ENCODE peak calls at places on chromosomes 2 and 18, in ten cellular contexts. D is foreskin fibroblast; J is stimulated activated CD8-positive, alpha-beta memory T cell treated with anti-CD3 and anti-CD28 coated beads, Interleukin-4, amount 100 ng/mL, for 24 hours; Y is left ventricle myocardium inferior; I is fibroblast of villous mesenchyme; R is fibroblast of the aortic adventitia; Q is activated naive CD8-positive, alpha-beta T cell treated with anti-CD3 and anti-CD28 coated beads, Interleukin-2, amount 10 ng/mL, durations not matched to agents 7 days and 5 days; O is GM03348; B is lower leg skin; L is A549. Z is an unnamed sample.
A peak's percentile ranks its signal among the peaks of the same experiment; 100 is the strongest.

GRCh38 chr2:68806511-68807109 is 64.6 kb downstream of the BMP10 start:
- DNase-seq in D (peak; percentile 51), J (no peak), Y (no peak), I (peak; percentile 73), R (peak; percentile 34), Q (no peak), O (no peak), B (no peak), L (no peak), Z (no peak)

GRCh38 chr2:224345492-224345891 is 56.4 kb downstream of the FAM124B start:
- DNase-seq in D (no peak), J (no peak), Y (no peak), I (no peak), R (no peak), Q (no peak), O (no peak), B (no peak), L (no peak), Z (no peak)

GRCh38 chr18:72768681-72769229 is 99.0 kb downstream of the NETO1 start:
- DNase-seq in D (no peak), J (no peak), Y (no peak), I (no peak), R (no peak), Q (no peak), O (no peak), B (no peak), L (no peak), Z (no peak)

GRCh38 chr2:30422437-30422805 is 24.6 kb upstream of the LCLAT1 start:
- DNase-seq in D (peak; percentile 77), J (peak; percentile 73), Y (peak; percentile 29), I (no peak), R (no peak), Q (peak; percentile 52), O (peak; percentile 67), B (peak; percentile 87), L (no peak), Z (peak; percentile 70)

GRCh38 chr2:45269149-45269793 is 260.0 kb upstream of the SIX2 start:
- DNase-seq in D (peak; percentile 63), J (no peak), Y (no peak), I (peak; percentile 17), R (peak; percentile 27), Q (no peak), O (no peak), B (peak; percentile 63), L (no peak), Z (no peak)

GRCh38 chr2:75707901-75708300 is 2.8 kb downstream of the GCFC2 start:
- DNase-seq in D (peak; percentile 7), J (no peak), Y (no peak), I (peak; percentile 8), R (peak; percentile 27), Q (no peak), O (peak; percentile 19), B (no peak), L (no peak), Z (no peak)

GRCh38 chr2:172000696-172001361 is 1.1 kb downstream of the METAP1D start:
- DNase-seq in D (no peak), J (no peak), Y (no peak), I (no peak), R (no peak), Q (no peak), O (no peak), B (no peak), L (no peak), Z (no peak)

GRCh38 chr2:112784199-112785189 is at the start of gene IL1A:
- DNase-seq in D (peak; percentile 61), J (no peak), Y (no peak), I (peak; percentile 51), R (peak; percentile 86), Q (no peak), O (peak; percentile 67), B (no peak), L (peak; percentile 51), Z (no peak)

GRCh38 chr2:97735161-97735561 is 21.8 kb downstream of the ZAP70 start:
- DNase-seq in D (no peak), J (no peak), Y (peak; percentile 7), I (no peak), R (no peak), Q (no peak), O (no peak), B (peak; percentile 84), L (no peak), Z (no peak)

GRCh38 chr18:69787825-69788547 is 159.7 kb downstream of the CD226 start:
- DNase-seq in D (peak; percentile 65), J (no peak), Y (no peak), I (peak; percentile 56), R (peak; percentile 56), Q (no peak), O (peak; percentile 28), B (no peak), L (no peak), Z (no peak)

GRCh38 chr2:98552499-98553179 is 55.7 kb downstream of the COA5 start:
- DNase-seq in D (peak; percentile 80), J (no peak), Y (no peak), I (peak; percentile 8), R (no peak), Q (no peak), O (peak; percentile 28), B (no peak), L (no peak), Z (no peak)

GRCh38 chr18:3093624-3094354 is 80.8 kb upstream of the LPIN2 start:
- DNase-seq in D (peak; percentile 21), J (no peak), Y (no peak), I (no peak), R (peak; percentile 4), Q (no peak), O (no peak), B (no peak), L (no peak), Z (no peak)

GRCh38 chr2:130754811-130755210 is 529 bp upstream of the AMER3 start:
- DNase-seq in D (no peak), J (no peak), Y (no peak), I (no peak), R (no peak), Q (no peak), O (no peak), B (no peak), L (no peak), Z (no peak)

GRCh38 chr2:39228413-39229209 is 15.2 kb downstream of the CDKL4 start:
- DNase-seq in D (no peak), J (no peak), Y (no peak), I (no peak), R (no peak), Q (peak; percentile 65), O (no peak), B (no peak), L (no peak), Z (no peak)

GRCh38 chr18:74234326-74235171 is 57.2 kb downstream of the CYB5A start:
- DNase-seq in D (peak; percentile 77), J (no peak), Y (no peak), I (peak; percentile 100), R (peak; percentile 97), Q (no peak), O (no peak), B (peak; percentile 82), L (peak; percentile 32), Z (no peak)

GRCh38 chr2:15794608-15795134 is 145.7 kb upstream of the MYCN start:
- DNase-seq in D (no peak), J (no peak), Y (no peak), I (no peak), R (no peak), Q (no peak), O (no peak), B (no peak), L (no peak), Z (no peak)

GRCh38 chr2:174666786-174667369 is 69.3 kb upstream of the WIPF1 start:
- DNase-seq in D (peak; percentile 45), J (no peak), Y (no peak), I (no peak), R (peak; percentile 33), Q (no peak), O (peak; percentile 29), B (no peak), L (no peak), Z (no peak)

GRCh38 chr2:217756375-217757107 is 246.3 kb downstream of the TNS1 start:
- DNase-seq in D (peak; percentile 72), J (peak; percentile 72), Y (peak; percentile 63), I (peak; percentile 47), R (peak; percentile 49), Q (peak; percentile 89), O (peak; percentile 92), B (peak; percentile 92), L (peak; percentile 60), Z (peak; percentile 93)

GRCh38 chr2:55061534-55062344 is 11.5 kb upstream of the RTN4 start:
- DNase-seq in D (no peak), J (no peak), Y (no peak), I (no peak), R (no peak), Q (no peak), O (no peak), B (no peak), L (no peak), Z (no peak)

GRCh38 chr2:236892721-236893120 is 193.0 kb upstream of the COPS8 start:
- DNase-seq in D (no peak), J (no peak), Y (no peak), I (no peak), R (no peak), Q (no peak), O (no peak), B (no peak), L (no peak), Z (no peak)

GRCh38 chr2:120653026-120653425 is 82.6 kb upstream of the GLI2 start:
- DNase-seq in D (peak; percentile 24), J (no peak), Y (no peak), I (no peak), R (no peak), Q (no peak), O (peak; percentile 53), B (no peak), L (no peak), Z (no peak)

GRCh38 chr18:76459687-76460350 is 35.2 kb downstream of the ZNF516 start:
- DNase-seq in D (peak; percentile 99), J (no peak), Y (no peak), I (peak; percentile 93), R (peak; percentile 100), Q (no peak), O (peak; percentile 92), B (peak; percentile 80), L (peak; percentile 69), Z (no peak)

GRCh38 chr2:24948506-24948905 is 23.2 kb downstream of the DNAJC27 start:
- DNase-seq in D (no peak), J (no peak), Y (no peak), I (no peak), R (no peak), Q (no peak), O (no peak), B (no peak), L (no peak), Z (no peak)

GRCh38 chr2:178044836-178045235 is 27.7 kb downstream of the PDE11A start:
- DNase-seq in D (no peak), J (no peak), Y (no peak), I (no peak), R (no peak), Q (no peak), O (no peak), B (no peak), L (no peak), Z (no peak)

GRCh38 chr2:20205915-20206524 is 18.9 kb downstream of the SDC1 start:
- DNase-seq in D (no peak), J (no peak), Y (no peak), I (no peak), R (no peak), Q (no peak), O (no peak), B (no peak), L (no peak), Z (no peak)

GRCh38 chr18:77056399-77057015 is 76.1 kb downstream of the MBP start:
- DNase-seq in D (peak; percentile 41), J (no peak), Y (no peak), I (no peak), R (peak; percentile 77), Q (no peak), O (no peak), B (peak; percentile 83), L (no peak), Z (no peak)

GRCh38 chr2:37802899-37803379 is 122.1 kb upstream of the RMDN2 start:
- DNase-seq in D (peak; percentile 92), J (no peak), Y (no peak), I (peak; percentile 98), R (peak; percentile 79), Q (no peak), O (peak; percentile 68), B (no peak), L (peak; percentile 71), Z (no peak)

GRCh38 chr2:10514743-10515142 is 66.6 kb upstream of the ODC1 start:
- DNase-seq in D (peak; percentile 18), J (no peak), Y (no peak), I (peak; percentile 60), R (peak; percentile 84), Q (no peak), O (peak; percentile 84), B (peak; percentile 72), L (peak; percentile 73), Z (peak; percentile 3)

Z was measured in SK-N-SH.